ENCODE peak calls at places on chromosome 17, in eight cellular contexts. One of them, this sample, is unnamed.

GRCh38 chr17:36739208-36739607 is 137.8 kb downstream of the MRM1 start:
- DNase-seq in dorsolateral prefrontal cortex: no peak
- DNase-seq in epithelial cell of esophagus: no peak
- DNase-seq in lower leg skin: no peak
- DNase-seq in GM13976: no peak
- DNase-seq in suprapubic skin: no peak
- DNase-seq in NB4: no peak
- DNase-seq in mucosa of descending colon: no peak
- DNase-seq in this sample: no peak

GRCh38 chr17:49508061-49508865 is 13.2 kb downstream of the NGFR start:
- DNase-seq in GM13976: no peak
- DNase-seq in suprapubic skin: no peak
- DNase-seq in epithelial cell of esophagus: peak
- DNase-seq in mucosa of descending colon: no peak
- DNase-seq in lower leg skin: no peak
- DNase-seq in NB4: no peak
- DNase-seq in dorsolateral prefrontal cortex: no peak
- DNase-seq in this sample: no peak

GRCh38 chr17:9520649-9521435 is 54.8 kb downstream of the STX8 start:
- DNase-seq in suprapubic skin: no peak
- DNase-seq in epithelial cell of esophagus: no peak
- DNase-seq in dorsolateral prefrontal cortex: no peak
- DNase-seq in GM13976: no peak
- DNase-seq in lower leg skin: no peak
- DNase-seq in mucosa of descending colon: no peak
- DNase-seq in NB4: no peak
- DNase-seq in this sample: no peak

GRCh38 chr17:81368161-81368560 is 27.1 kb upstream of the BAHCC1 start:
- DNase-seq in epithelial cell of esophagus: no peak
- DNase-seq in dorsolateral prefrontal cortex: no peak
- DNase-seq in lower leg skin: no peak
- DNase-seq in GM13976: no peak
- DNase-seq in mucosa of descending colon: peak
- DNase-seq in suprapubic skin: no peak
- DNase-seq in NB4: no peak
- DNase-seq in this sample: no peak

GRCh38 chr17:49071106-49071505 is 61.5 kb upstream of the B4GALNT2 start:
- DNase-seq in GM13976: no peak
- DNase-seq in dorsolateral prefrontal cortex: no peak
- DNase-seq in NB4: peak
- DNase-seq in mucosa of descending colon: no peak
- DNase-seq in suprapubic skin: no peak
- DNase-seq in lower leg skin: no peak
- DNase-seq in epithelial cell of esophagus: no peak
- DNase-seq in this sample: no peak

GRCh38 chr17:77111916-77112315 is 28.9 kb upstream of the SEC14L1 start:
- DNase-seq in NB4: no peak
- DNase-seq in mucosa of descending colon: no peak
- DNase-seq in epithelial cell of esophagus: no peak
- DNase-seq in GM13976: no peak
- DNase-seq in dorsolateral prefrontal cortex: no peak
- DNase-seq in lower leg skin: no peak
- DNase-seq in suprapubic skin: no peak
- DNase-seq in this sample: no peak

GRCh38 chr17:46194393-46195216 is 1.4 kb upstream of the KANSL1 start:
- DNase-seq in GM13976: peak
- DNase-seq in mucosa of descending colon: no peak
- DNase-seq in dorsolateral prefrontal cortex: no peak
- DNase-seq in suprapubic skin: no peak
- DNase-seq in lower leg skin: no peak
- DNase-seq in epithelial cell of esophagus: peak
- DNase-seq in NB4: peak
- DNase-seq in this sample: no peak

GRCh38 chr17:72388765-72389473 is 268.1 kb downstream of the SOX9 start:
- DNase-seq in NB4: peak
- DNase-seq in suprapubic skin: no peak
- DNase-seq in epithelial cell of esophagus: peak
- DNase-seq in lower leg skin: no peak
- DNase-seq in GM13976: no peak
- DNase-seq in mucosa of descending colon: no peak
- DNase-seq in dorsolateral prefrontal cortex: no peak
- DNase-seq in this sample: no peak

GRCh38 chr17:80169107-80169506 is 723 bp upstream of the CARD14 start:
- DNase-seq in dorsolateral prefrontal cortex: no peak
- DNase-seq in GM13976: no peak
- DNase-seq in lower leg skin: no peak
- DNase-seq in suprapubic skin: no peak
- DNase-seq in epithelial cell of esophagus: no peak
- DNase-seq in NB4: no peak
- DNase-seq in mucosa of descending colon: no peak
- DNase-seq in this sample: no peak

GRCh38 chr17:71922439-71922838 is 198.4 kb upstream of the SOX9 start:
- DNase-seq in lower leg skin: no peak
- DNase-seq in NB4: no peak
- DNase-seq in dorsolateral prefrontal cortex: no peak
- DNase-seq in mucosa of descending colon: no peak
- DNase-seq in GM13976: peak
- DNase-seq in epithelial cell of esophagus: peak
- DNase-seq in suprapubic skin: no peak
- DNase-seq in this sample: no peak

GRCh38 chr17:60630352-60630751 is 30.4 kb downstream of the PPM1D start:
- DNase-seq in dorsolateral prefrontal cortex: peak
- DNase-seq in lower leg skin: no peak
- DNase-seq in GM13976: no peak
- DNase-seq in suprapubic skin: no peak
- DNase-seq in epithelial cell of esophagus: no peak
- DNase-seq in mucosa of descending colon: no peak
- DNase-seq in NB4: no peak
- DNase-seq in this sample: no peak

GRCh38 chr17:65794572-65794971 is 233.1 kb upstream of the AXIN2 start:
- DNase-seq in epithelial cell of esophagus: peak
- DNase-seq in mucosa of descending colon: peak
- DNase-seq in dorsolateral prefrontal cortex: no peak
- DNase-seq in suprapubic skin: no peak
- DNase-seq in GM13976: no peak
- DNase-seq in lower leg skin: no peak
- DNase-seq in NB4: peak
- DNase-seq in this sample: no peak

GRCh38 chr17:48646183-48647102 is 20.3 kb upstream of the HOXB9 start:
- DNase-seq in GM13976: no peak
- DNase-seq in NB4: peak
- DNase-seq in epithelial cell of esophagus: no peak
- DNase-seq in suprapubic skin: no peak
- DNase-seq in mucosa of descending colon: peak
- DNase-seq in lower leg skin: no peak
- DNase-seq in dorsolateral prefrontal cortex: no peak
- DNase-seq in this sample: no peak

GRCh38 chr17:72699566-72699965 is 392.9 kb downstream of the SLC39A11 start:
- DNase-seq in NB4: no peak
- DNase-seq in suprapubic skin: no peak
- DNase-seq in GM13976: no peak
- DNase-seq in lower leg skin: no peak
- DNase-seq in mucosa of descending colon: no peak
- DNase-seq in epithelial cell of esophagus: no peak
- DNase-seq in dorsolateral prefrontal cortex: peak
- DNase-seq in this sample: no peak

GRCh38 chr17:38628441-38628840 is 22.7 kb upstream of the SRCIN1 start:
- DNase-seq in dorsolateral prefrontal cortex: no peak
- DNase-seq in mucosa of descending colon: no peak
- DNase-seq in lower leg skin: peak
- DNase-seq in epithelial cell of esophagus: no peak
- DNase-seq in NB4: peak
- DNase-seq in suprapubic skin: no peak
- DNase-seq in GM13976: no peak
- DNase-seq in this sample: no peak

GRCh38 chr17:22511431-22511830 is 819.1 kb downstream of the KCNJ18 start:
- DNase-seq in epithelial cell of esophagus: no peak
- DNase-seq in suprapubic skin: no peak
- DNase-seq in mucosa of descending colon: no peak
- DNase-seq in lower leg skin: peak
- DNase-seq in GM13976: no peak
- DNase-seq in NB4: no peak
- DNase-seq in dorsolateral prefrontal cortex: no peak
- DNase-seq in this sample: no peak

GRCh38 chr17:22512057-22512456 is 819.7 kb downstream of the KCNJ18 start:
- DNase-seq in NB4: no peak
- DNase-seq in epithelial cell of esophagus: no peak
- DNase-seq in lower leg skin: peak
- DNase-seq in suprapubic skin: no peak
- DNase-seq in GM13976: no peak
- DNase-seq in mucosa of descending colon: no peak
- DNase-seq in dorsolateral prefrontal cortex: no peak
- DNase-seq in this sample: no peak

GRCh38 chr17:22514315-22514714 is 822.0 kb downstream of the KCNJ18 start:
- DNase-seq in epithelial cell of esophagus: no peak
- DNase-seq in GM13976: no peak
- DNase-seq in dorsolateral prefrontal cortex: no peak
- DNase-seq in NB4: no peak
- DNase-seq in mucosa of descending colon: no peak
- DNase-seq in lower leg skin: no peak
- DNase-seq in suprapubic skin: no peak
- DNase-seq in this sample: no peak

GRCh38 chr17:22512506-22512905 is 820.2 kb downstream of the KCNJ18 start:
- DNase-seq in dorsolateral prefrontal cortex: no peak
- DNase-seq in epithelial cell of esophagus: no peak
- DNase-seq in GM13976: no peak
- DNase-seq in NB4: no peak
- DNase-seq in mucosa of descending colon: no peak
- DNase-seq in suprapubic skin: no peak
- DNase-seq in lower leg skin: peak
- DNase-seq in this sample: peak

DNA sequence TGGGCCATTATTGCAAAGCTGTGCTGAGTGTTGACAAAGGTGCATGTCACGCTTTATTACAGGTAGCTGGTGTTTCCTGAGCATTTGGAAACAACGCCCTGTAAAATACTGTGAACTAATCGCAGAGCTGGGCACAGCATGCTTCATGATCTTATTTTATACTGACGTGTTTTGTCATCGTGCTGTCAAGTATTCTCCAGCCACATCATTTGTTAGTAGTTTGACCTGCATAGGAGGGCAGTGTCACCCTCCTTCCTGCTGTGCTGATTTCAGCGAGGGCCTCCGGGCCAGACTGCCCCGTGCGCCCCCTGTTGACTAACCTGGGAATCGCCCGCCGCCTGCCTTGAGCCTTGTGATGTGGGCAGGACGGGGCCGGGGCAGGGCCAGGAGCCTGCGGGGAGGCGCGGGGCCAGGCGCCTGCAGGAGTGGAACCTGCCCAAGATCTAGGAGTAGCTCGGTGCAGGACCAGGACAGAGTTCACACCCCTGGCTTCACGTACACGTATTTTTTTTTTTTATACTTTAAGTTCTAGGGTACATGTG is 820.7 kb downstream of the KCNJ18 start:
- DNase-seq in GM13976: no peak
- DNase-seq in lower leg skin: peak
- DNase-seq in epithelial cell of esophagus: no peak
- DNase-seq in suprapubic skin: no peak
- DNase-seq in NB4: peak
- DNase-seq in dorsolateral prefrontal cortex: no peak
- DNase-seq in mucosa of descending colon: no peak
- DNase-seq in this sample: peak
- TF ChIP-seq CTCF in GM13976: no peak
- TF ChIP-seq CTCF in lower leg skin: no peak
- TF ChIP-seq CTCF in epithelial cell of esophagus: no peak
- TF ChIP-seq CTCF in suprapubic skin: no peak
- TF ChIP-seq CTCF in NB4: peak
- TF ChIP-seq CTCF in dorsolateral prefrontal cortex: no peak
- TF ChIP-seq CTCF in mucosa of descending colon: no peak
- TF ChIP-seq CTCF in this sample: no peak

DNA sequence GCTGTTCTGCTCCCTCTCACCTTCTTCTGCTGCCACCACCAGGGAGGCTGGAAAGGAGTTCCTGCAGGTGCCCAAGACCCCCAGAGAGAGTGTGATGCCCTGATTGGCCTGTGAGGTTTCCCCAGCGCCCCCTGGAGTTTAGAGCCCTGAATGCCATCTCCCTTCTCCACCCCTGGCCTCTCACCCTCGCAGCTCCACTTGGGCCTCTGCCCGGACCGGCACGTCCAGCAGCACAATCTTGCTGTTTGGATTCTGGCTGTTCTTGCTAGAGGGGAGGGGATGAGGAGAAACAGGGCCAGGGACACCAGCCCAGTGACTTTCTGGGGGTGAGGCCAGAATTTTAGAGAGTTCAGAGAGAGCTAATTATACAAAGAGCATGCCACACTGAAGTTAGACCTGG is 12.5 kb upstream of the FAM171A2 start:
- DNase-seq in dorsolateral prefrontal cortex: no peak
- DNase-seq in GM13976: peak
- DNase-seq in NB4: no peak
- DNase-seq in epithelial cell of esophagus: no peak
- DNase-seq in lower leg skin: no peak
- DNase-seq in suprapubic skin: no peak
- DNase-seq in mucosa of descending colon: no peak
- DNase-seq in this sample: no peak
- TF ChIP-seq CTCF in dorsolateral prefrontal cortex: no peak
- TF ChIP-seq CTCF in GM13976: no peak
- TF ChIP-seq CTCF in NB4: peak
- TF ChIP-seq CTCF in epithelial cell of esophagus: peak
- TF ChIP-seq CTCF in lower leg skin: no peak
- TF ChIP-seq CTCF in suprapubic skin: no peak
- TF ChIP-seq CTCF in mucosa of descending colon: no peak
- TF ChIP-seq CTCF in this sample: peak

DNA sequence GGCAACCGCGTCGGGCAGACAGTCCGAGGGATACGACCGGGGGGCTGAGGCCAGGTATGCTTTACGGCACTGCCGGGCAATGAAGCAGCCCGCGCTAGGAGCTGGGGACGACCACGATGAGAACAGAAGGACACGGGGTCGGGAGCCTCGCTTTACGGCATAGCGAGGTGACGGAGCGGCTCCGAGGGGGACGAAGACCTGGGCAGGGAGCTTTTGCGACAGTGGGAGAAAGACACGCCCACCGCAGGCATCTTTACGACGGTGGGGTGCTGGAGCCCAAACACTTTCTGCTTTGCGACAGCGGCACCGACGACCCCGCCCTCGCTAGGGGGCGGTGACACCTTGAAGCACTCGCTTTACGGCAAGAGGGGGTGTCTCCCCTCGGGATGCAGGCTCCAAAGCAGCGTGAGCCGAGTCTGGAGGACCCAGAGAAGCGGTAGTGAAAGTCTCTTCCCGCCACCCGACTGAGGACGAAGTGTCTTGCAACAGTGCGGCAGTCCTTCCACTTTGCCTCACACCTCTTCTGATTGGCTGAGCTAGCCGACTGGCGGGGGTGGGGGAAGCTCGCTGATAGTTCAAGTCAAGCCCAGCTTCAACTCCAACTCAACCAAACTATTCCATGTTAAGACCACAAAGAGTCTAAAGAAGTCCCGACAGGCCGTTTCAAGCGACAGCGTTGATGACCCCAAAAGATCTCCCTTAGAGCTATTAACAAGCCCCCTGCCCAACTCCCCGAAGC is 394 bp upstream of the NEURL4 start:
- DNase-seq in mucosa of descending colon: peak
- DNase-seq in dorsolateral prefrontal cortex: peak
- DNase-seq in lower leg skin: peak
- DNase-seq in suprapubic skin: peak
- DNase-seq in epithelial cell of esophagus: peak
- DNase-seq in GM13976: peak
- DNase-seq in NB4: peak
- DNase-seq in this sample: peak
- TF ChIP-seq CTCF in mucosa of descending colon: no peak
- TF ChIP-seq CTCF in dorsolateral prefrontal cortex: peak
- TF ChIP-seq CTCF in lower leg skin: no peak
- TF ChIP-seq CTCF in suprapubic skin: no peak
- TF ChIP-seq CTCF in epithelial cell of esophagus: no peak
- TF ChIP-seq CTCF in GM13976: no peak
- TF ChIP-seq CTCF in NB4: no peak
- TF ChIP-seq CTCF in this sample: no peak

GRCh38 chr17:16181581-16181980 is 33.8 kb downstream of the NCOR1 start:
- DNase-seq in NB4: no peak
- DNase-seq in mucosa of descending colon: no peak
- DNase-seq in epithelial cell of esophagus: no peak
- DNase-seq in dorsolateral prefrontal cortex: no peak
- DNase-seq in lower leg skin: no peak
- DNase-seq in suprapubic skin: no peak
- DNase-seq in GM13976: no peak
- DNase-seq in this sample: no peak
- TF ChIP-seq CTCF in NB4: no peak
- TF ChIP-seq CTCF in mucosa of descending colon: no peak
- TF ChIP-seq CTCF in epithelial cell of esophagus: no peak
- TF ChIP-seq CTCF in dorsolateral prefrontal cortex: no peak
- TF ChIP-seq CTCF in lower leg skin: no peak
- TF ChIP-seq CTCF in suprapubic skin: no peak
- TF ChIP-seq CTCF in GM13976: no peak
- TF ChIP-seq CTCF in this sample: no peak